ENCODE peak calls at places on chromosomes 16 and 17, in seven cellular contexts. D, B, O, P, W, M and N are unnamed samples.

GRCh38 chr16:75238853-75239371 is 12.5 kb downstream of the BCAR1 start:
- DNase-seq in D (no peak), M (no peak), W (peak), P (no peak), O (no peak), B (peak), N (no peak)

GRCh38 chr16:53754938-53755910 is 51.3 kb downstream of the FTO start:
- DNase-seq in D (no peak), P (no peak), M (peak), O (peak), W (peak), B (no peak), N (peak)

GRCh38 chr17:76265624-76266243 is 586 bp downstream of the UBALD2 start:
- DNase-seq in D (peak), P (peak), M (peak), O (peak), W (no peak), B (peak), N (no peak)

GRCh38 chr17:76543482-76544122 is 3.8 kb downstream of the PRCD start:
- DNase-seq in O (no peak), P (no peak), M (no peak), B (no peak), W (no peak), D (no peak), N (no peak)

GRCh38 chr17:31674305-31674704 is 184.7 kb downstream of the COPRS start:
- DNase-seq in D (no peak), O (no peak), B (no peak), M (no peak), W (peak), P (no peak), N (no peak)

GRCh38 chr17:897970-898619 is 81.5 kb downstream of the NXN start:
- DNase-seq in D (no peak), B (no peak), W (no peak), P (no peak), M (no peak), O (no peak), N (no peak)

GRCh38 chr17:66432996-66433556 is 130.7 kb downstream of the PRKCA start:
- DNase-seq in W (no peak), O (no peak), P (no peak), B (no peak), M (no peak), D (no peak), N (no peak)

GRCh38 chr17:53313746-53314145 is 509.0 kb upstream of the KIF2B start:
- DNase-seq in O (no peak), B (no peak), D (no peak), M (no peak), W (no peak), P (no peak), N (no peak)

DNA sequence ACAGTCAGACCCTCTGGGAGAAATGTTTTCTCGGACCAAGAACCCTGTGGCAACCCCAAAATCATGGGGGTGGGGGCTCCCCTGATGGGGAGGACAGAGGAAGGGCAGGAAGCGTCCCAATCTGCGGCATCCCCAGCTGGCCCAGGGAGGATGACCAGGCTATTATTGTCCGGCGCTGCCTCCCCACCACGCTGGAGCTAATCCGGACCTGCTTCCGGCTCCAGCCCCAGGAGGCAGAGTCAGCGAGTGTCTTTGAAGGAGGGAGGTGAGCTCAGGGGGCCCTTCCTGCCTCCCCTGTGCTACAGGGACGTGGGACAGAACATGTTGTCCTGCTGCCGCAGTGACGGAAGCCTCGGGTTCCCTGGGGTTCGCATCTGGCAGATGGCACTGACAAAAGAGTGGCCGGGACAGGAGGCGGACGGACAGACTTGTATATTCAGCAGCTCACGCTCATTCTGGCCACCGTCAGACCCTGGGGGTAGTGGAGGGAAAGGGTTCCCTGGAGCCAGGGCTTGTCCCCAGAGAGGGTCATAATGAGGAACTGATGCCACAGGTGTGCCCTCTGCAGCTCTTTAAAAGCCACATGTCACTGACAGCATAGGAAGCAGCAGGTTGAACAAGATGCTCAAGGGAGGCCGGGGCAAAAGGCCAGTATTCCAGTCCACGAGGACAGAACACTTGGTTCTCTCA is 54.3 kb upstream of the CDC42EP4 start:
- DNase-seq in D (peak), W (no peak), O (no peak), P (peak), B (peak), M (peak), N (no peak)
- TF ChIP-seq CTCF in D (no peak), W (no peak), O (no peak), P (no peak), B (no peak), M (no peak), N (no peak)

DNA sequence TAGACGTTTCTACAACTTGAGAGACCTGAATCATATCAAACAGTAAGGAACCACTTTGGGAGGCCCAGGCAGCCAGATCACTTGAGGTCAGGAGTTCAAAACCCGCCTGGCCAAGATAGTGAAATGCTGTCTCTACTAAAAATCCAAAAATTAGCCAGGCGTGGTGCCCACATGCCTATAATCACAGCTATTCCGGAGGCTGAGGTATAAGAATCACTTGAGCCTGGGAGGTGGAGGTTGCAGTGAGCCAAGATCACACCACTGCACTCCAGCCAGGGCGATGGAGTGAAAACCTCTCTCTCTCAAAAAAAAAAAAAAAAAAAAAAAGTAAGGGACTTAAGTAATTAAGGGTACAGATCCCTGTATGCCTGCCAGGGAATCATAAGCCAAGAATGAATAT is 103.4 kb upstream of the NUDT7 start:
- DNase-seq in O (no peak), D (no peak), P (no peak), B (no peak), M (no peak), W (no peak), N (no peak)
- TF ChIP-seq CTCF in O (no peak), D (no peak), P (no peak), B (no peak), M (no peak), W (no peak), N (no peak)

DNA sequence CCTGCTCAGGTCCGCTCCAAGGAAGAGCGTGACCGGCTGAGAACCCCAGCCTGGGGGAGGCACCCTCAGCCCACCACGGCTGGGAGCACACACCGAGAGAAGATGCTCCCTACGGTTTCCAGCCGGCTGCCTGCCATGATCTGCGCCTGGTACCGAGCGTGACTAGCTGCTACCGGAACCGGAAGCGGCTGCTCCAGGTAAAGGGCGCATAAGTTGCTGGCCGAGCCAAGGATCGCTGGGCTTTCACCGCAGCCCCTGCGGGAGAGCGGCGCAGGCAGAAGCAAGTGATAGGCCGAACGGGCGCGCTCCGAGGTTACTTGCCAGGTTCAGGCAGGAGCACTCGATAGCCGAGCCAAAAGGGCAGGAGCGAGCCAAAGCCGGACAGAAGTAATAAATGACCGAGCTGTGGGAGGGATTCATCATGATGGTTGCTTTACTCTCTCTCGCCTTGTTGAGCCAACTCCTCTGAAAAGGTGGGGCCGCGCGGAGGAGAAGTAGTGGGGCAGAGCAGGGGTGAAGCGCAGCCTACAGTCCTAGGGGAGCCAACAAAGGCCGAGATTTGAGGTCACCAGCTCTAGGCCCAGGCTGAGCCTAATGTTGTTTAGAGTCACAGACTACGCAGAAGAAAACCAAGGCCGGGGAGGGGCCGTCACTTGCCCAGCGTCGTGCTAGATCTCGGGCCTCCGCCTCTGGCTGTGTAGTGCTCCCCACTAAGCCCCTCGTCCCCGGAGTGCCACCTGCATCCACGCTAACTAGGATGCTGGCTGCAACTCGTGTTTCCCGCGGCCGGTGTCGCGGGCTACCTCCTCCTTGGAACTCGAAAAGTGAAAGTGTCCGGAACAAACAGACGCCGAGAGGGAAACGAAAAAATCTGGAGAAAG is at the start of gene MRPS23:
- DNase-seq in P (peak), D (peak), W (peak), M (peak), O (peak), B (peak), N (peak)
- TF ChIP-seq CTCF in P (no peak), D (no peak), W (no peak), M (no peak), O (peak), B (no peak), N (no peak)

DNA sequence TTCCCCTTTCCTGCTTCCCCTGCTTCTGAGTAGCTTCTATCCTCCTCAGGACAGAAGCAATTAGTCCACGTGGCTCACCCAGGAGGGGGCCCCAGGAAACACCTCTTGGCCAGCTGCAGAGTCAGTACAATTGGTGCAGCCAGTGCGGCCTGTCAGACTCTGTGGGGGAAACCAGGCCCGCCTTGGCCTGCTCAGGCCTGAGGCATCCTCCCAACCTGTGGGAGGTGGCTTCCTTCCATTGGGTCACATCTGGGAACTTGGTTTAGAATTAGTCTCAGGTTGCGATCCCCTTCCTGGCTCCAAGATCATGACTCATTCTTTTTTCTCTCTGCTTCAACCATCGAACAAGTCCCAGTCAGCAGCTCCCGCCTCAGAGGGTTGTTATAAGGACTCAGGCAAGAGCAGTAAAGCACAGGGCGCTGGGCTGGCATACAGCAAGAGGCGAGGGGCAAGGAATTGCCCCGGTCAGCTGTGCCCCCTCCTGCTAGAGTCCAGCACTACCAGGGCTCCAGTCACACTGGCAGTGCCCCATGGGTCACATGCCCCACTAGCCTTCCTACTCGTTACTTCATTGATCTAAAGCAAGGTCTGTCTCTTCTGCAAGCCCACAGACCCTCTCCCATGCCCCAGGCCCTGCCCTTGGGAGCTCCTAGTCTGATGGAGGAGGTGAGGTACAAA is 8.1 kb upstream of the EPX start:
- DNase-seq in P (no peak), B (no peak), D (no peak), O (no peak), M (no peak), W (no peak), N (no peak)
- TF ChIP-seq CTCF in P (no peak), B (no peak), D (no peak), O (no peak), M (no peak), W (no peak), N (no peak)

DNA sequence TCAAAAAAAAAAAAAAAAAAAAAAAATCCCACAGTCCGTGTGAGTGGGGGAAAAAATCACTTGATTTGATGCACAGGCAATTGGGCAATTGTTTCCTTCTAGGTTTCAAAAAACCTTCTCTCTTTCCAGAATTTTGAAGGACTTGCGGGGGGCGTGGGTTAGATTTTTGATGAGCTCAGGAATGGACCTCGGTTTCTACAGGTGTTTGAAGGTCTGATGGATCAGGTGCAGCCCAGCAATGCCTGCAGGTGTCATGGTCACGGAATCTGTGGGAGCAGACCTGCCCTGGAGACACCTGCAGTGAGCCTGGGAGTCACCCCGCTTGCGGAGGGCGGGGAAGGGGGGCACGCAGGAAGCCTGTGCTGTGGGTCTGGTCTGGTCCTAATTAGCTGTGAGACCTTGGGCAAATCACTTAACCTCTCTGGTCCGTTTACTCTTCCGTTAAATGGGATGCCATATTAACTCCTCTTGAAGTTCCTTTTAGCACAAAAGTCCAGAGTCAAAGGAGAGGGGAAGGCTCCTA is 174.2 kb downstream of the IRF8 start:
- DNase-seq in P (no peak), D (no peak), O (peak), B (no peak), M (peak), W (no peak), N (no peak)
- TF ChIP-seq CTCF in P (peak), D (no peak), O (no peak), B (no peak), M (no peak), W (no peak), N (no peak)

DNA sequence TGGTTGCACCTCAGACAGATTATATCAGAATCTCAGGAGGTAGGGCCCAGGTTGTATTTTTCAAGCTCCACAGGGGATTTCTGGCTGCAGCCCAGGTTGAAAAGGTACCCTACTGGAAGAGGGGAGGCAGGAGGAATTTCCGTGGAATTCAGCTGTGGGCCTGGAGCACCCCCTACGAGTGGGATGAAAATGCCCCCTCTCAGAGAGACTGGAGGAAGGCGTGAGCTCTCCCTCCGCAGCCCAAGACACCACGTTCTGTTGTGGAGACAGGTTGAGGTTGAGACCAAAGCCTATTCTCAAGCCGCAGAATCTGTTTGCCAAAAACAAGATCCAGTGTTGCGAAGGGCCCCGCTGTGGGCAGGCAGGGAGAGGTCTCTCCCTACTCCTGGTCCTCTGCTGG is 102.0 kb downstream of the CCDC182 start:
- DNase-seq in D (no peak), B (no peak), W (no peak), M (no peak), O (no peak), P (no peak), N (no peak)
- TF ChIP-seq CTCF in D (no peak), B (no peak), W (no peak), M (no peak), O (no peak), P (no peak), N (no peak)

GRCh38 chr16:56933266-56933619 is 1.3 kb downstream of the HERPUD1 start:
- DNase-seq in B (no peak), W (no peak), M (no peak), D (no peak), P (no peak), O (no peak), N (no peak)

GRCh38 chr16:56931769-56932587 is at the start of gene HERPUD1:
- DNase-seq in D (peak), B (peak), W (peak), P (peak), M (peak), O (peak), N (peak)

GRCh38 chr16:56933828-56934598 is 2.1 kb downstream of the HERPUD1 start:
- DNase-seq in W (peak), M (no peak), P (no peak), D (no peak), O (no peak), B (no peak), N (no peak)

GRCh38 chr16:56931253-56931768 is 631 bp upstream of the HERPUD1 start:
- DNase-seq in D (no peak), P (no peak), M (peak), B (peak), O (peak), W (peak), N (no peak)

DNA sequence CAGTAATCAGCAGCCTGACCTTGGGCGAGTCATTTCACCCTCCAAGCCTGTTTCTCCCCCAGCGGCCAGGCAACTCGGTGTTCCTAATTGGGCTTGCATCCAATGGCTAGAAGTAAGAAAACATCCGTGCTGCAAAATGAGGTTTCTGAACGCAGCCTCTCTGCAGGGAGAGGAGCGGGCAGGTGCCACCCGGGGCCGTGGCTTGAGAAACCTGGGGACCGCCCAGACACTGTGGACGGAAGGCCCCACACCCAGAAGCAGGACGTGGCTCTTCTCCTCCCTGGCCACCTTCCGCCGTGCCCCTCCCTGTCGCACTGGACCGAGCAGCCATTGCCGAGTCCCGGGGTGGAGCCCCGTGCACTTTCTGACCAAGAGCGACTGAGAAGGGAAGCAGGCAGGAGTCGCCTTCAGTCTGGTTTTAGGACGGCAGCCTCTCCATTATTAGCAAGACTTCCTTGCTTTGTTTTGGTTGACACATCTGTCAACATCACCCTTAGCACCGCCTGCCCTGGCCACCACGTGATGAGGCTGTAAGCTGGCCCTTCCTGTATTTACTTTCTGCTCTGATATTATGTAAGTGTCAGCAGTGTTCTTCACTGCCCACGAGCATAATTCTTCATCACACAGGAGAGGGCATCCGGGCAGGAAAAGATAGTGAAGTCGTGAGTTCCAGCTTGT is 785 bp downstream of the HERPUD1 start:
- DNase-seq in W (peak), M (peak), O (peak), P (peak), D (peak), B (peak), N (peak)
- TF ChIP-seq CTCF in W (no peak), M (peak), O (no peak), P (no peak), D (no peak), B (no peak), N (no peak)